ENCODE peak calls at places on chromosomes 12 and 14, in five cellular contexts. F, I, K, X and D are unnamed samples.

GRCh38 chr12:79233341-79233761 is 368.8 kb downstream of the SYT1 start:
- DNase-seq in F (no peak), I (no peak), K (no peak), X (no peak), D (no peak)

GRCh38 chr14:89767861-89768268 is 186.7 kb downstream of the EFCAB11 start:
- DNase-seq in F (peak; percentile 42), I (no peak), K (peak; percentile 15), X (peak; percentile 51), D (peak; percentile 28)

GRCh38 chr12:14756331-14757143 is 46.7 kb downstream of the WBP11 start:
- DNase-seq in F (no peak), I (no peak), K (no peak), X (no peak), D (no peak)

GRCh38 chr12:53115891-53116675 is 12.8 kb downstream of the SOAT2 start:
- DNase-seq in F (no peak), I (no peak), K (no peak), X (no peak), D (no peak)

GRCh38 chr14:32574269-32574668 is 245.2 kb downstream of the AKAP6 start:
- DNase-seq in F (no peak), I (no peak), K (no peak), X (no peak), D (no peak)

GRCh38 chr14:33737446-33737845 is 213.4 kb downstream of the EGLN3 start:
- DNase-seq in F (peak; percentile 76), I (no peak), K (peak; percentile 40), X (peak; percentile 18), D (no peak)

GRCh38 chr14:53723221-53723620 is 233.4 kb downstream of the BMP4 start:
- DNase-seq in F (no peak), I (no peak), K (no peak), X (no peak), D (no peak)

GRCh38 chr14:103949386-103949785 is 7.1 kb upstream of the RD3L start:
- DNase-seq in F (no peak), I (no peak), K (no peak), X (peak; percentile 54), D (no peak)

GRCh38 chr14:77203611-77204456 is 22.2 kb downstream of the TMEM63C start:
- DNase-seq in F (no peak), I (no peak), K (no peak), X (no peak), D (no peak)

GRCh38 chr12:122104844-122105243 is 26.3 kb downstream of the MLXIP start:
- DNase-seq in F (no peak), I (no peak), K (no peak), X (no peak), D (no peak)

GRCh38 chr12:27732281-27732680 is 21.6 kb downstream of the MRPS35 start:
- DNase-seq in F (peak; percentile 20), I (no peak), K (no peak), X (peak; percentile 28), D (no peak)

GRCh38 chr12:85835810-85836715 is at the start of gene RASSF9:
- DNase-seq in F (peak; percentile 72), I (peak; percentile 68), K (no peak), X (peak; percentile 91), D (no peak)

GRCh38 chr12:132140918-132141841 is 2.9 kb downstream of the DDX51 start:
- DNase-seq in F (no peak), I (peak; percentile 52), K (no peak), X (no peak), D (no peak)

GRCh38 chr14:101467181-101467926 is 93.9 kb upstream of the DIO3 start:
- DNase-seq in F (no peak), I (no peak), K (no peak), X (no peak), D (no peak)

GRCh38 chr12:70994217-70994788 is 73.8 kb upstream of the PTPRR start:
- DNase-seq in F (no peak), I (no peak), K (no peak), X (peak; percentile 87), D (no peak)

GRCh38 chr12:12936983-12937491 is 14.9 kb downstream of the GPRC5D start:
- DNase-seq in F (no peak), I (no peak), K (no peak), X (no peak), D (no peak)

GRCh38 chr12:26029741-26030033 is 71.2 kb downstream of the RASSF8 start:
- DNase-seq in F (no peak), I (no peak), K (no peak), X (no peak), D (no peak)

GRCh38 chr12:131213896-131214442 is 260.3 kb downstream of the ADGRD1 start:
- DNase-seq in F (no peak), I (no peak), K (no peak), X (no peak), D (no peak)

GRCh38 chr14:103129301-103130016 is 6.2 kb downstream of the TNFAIP2 start:
- DNase-seq in F (peak; percentile 48), I (no peak), K (no peak), X (no peak), D (no peak)

GRCh38 chr12:88577537-88577936 is 2.7 kb downstream of the KITLG start:
- DNase-seq in F (peak; percentile 70), I (no peak), K (no peak), X (peak; percentile 62), D (no peak)

DNA sequence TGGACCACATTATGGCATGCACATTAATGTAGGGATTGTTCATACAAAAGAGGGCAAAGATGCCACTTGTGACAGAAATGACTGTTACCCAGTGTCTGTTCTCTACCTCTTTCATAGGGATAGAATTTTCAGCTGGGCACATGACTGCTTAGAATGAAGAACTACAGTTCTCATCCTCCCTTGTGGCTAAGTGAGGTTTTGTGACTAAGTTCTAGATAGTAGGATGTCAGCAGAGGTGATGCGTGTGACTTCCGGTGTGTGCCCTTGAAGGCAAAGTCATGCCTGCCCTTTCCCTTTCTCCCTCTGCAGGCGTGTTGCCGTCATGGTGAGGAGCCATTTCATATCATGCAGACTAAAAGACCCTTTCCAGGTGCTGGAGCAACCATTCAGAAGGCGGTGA is 99.3 kb downstream of the CACNA1C start:
- DNase-seq in F (no peak), I (no peak), K (no peak), X (no peak), D (no peak)
- TF ChIP-seq CTCF in F (no peak), I (no peak), K (no peak), X (no peak), D (no peak)

GRCh38 chr12:113195598-113195997 is 10.1 kb downstream of the RITA1 start:
- DNase-seq in F (no peak), I (no peak), K (no peak), X (no peak), D (no peak)

GRCh38 chr12:113198286-113198685 is 12.8 kb downstream of the RITA1 start:
- DNase-seq in F (peak; percentile 36), I (no peak), K (no peak), X (no peak), D (no peak)

GRCh38 chr12:113196582-113196981 is 11.1 kb downstream of the RITA1 start:
- DNase-seq in F (no peak), I (no peak), K (no peak), X (no peak), D (no peak)

GRCh38 chr12:113197518-113198077 is 12.1 kb downstream of the RITA1 start:
- DNase-seq in F (no peak), I (no peak), K (no peak), X (no peak), D (no peak)

GRCh38 chr12:113196996-113197395 is 11.5 kb downstream of the RITA1 start:
- DNase-seq in F (peak; percentile 53), I (no peak), K (peak; percentile 65), X (peak; percentile 88), D (peak; percentile 33)
- TF ChIP-seq CTCF in F (peak; percentile 74), I (peak; percentile 79), K (peak; percentile 75), X (peak; percentile 66), D (no peak)

GRCh38 chr14:63130531-63130930 is 73.7 kb upstream of the RHOJ start:
- DNase-seq in F (no peak), I (no peak), K (no peak), X (no peak), D (no peak)

GRCh38 chr14:63134801-63135200 is 69.4 kb upstream of the RHOJ start:
- DNase-seq in F (no peak), I (no peak), K (no peak), X (peak; percentile 40), D (no peak)
- TF ChIP-seq CTCF in F (peak; percentile 58), I (no peak), K (no peak), X (peak; percentile 17), D (no peak)

DNA sequence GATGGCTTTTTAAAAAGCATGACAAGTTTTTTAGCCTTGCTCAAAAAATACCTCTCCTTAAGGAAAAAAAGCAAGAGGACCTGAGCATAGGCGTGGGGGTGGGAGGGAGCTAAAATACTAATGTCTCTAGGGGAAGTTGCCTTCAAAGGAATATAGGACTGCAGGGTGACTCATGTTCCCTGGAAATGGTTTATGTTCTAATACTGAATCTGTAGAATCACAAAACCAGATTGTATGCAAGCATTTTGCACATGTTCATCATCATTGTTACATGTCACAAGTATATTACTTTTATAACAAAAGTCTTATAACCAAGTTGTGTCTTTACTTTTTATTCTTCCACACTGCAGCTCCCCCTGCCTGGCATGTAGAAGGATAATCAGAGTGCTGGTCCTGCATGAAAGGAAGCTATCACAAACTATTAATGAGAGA is 36.6 kb downstream of the GPR135 start:
- DNase-seq in F (peak; percentile 30), I (no peak), K (no peak), X (no peak), D (no peak)
- TF ChIP-seq CTCF in F (peak; percentile 52), I (peak; percentile 57), K (peak; percentile 36), X (no peak), D (no peak)

DNA sequence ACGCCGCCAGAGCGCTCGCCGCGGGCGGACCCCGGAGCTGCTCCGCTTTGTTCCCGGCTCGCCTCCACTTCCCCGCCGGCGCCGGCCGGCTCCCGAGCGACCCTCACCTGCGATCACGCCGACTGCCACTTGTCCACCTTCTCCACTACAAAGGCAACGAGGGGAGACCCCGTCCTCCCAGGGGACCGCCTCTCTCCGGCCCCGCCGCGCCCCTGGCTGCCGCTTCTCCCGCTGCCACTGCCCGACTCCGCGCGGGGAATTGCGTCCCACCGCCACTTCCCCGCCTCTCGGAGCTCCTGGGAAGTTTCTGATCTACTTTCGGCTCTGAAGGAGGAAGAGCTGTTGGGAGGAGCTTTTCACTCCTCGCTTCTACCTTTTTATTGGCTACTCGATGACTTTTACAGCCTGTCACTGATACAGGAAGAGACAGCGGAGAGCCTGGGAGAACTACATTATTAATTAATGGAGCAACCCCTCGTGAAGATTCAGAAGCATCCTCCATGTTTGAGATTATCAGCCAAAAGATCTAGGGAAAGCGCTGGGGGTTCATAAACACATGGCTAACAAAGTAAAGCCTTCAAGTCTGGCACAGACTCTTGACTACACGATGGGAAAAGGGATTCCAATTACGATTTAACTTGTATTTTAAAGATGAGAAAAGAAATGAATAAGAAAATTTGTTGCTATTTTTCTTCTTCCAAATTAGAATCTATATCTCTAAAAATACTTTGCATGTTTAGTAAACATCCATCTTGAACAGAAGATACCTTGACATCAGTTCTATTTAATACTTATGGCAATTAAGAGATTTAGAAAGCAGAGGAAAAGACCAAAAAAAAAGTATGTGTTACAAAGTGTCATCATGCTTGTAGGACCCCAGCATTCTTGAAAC is at the start of gene BAZ1A:
- DNase-seq in F (peak; percentile 90), I (peak; percentile 81), K (peak; percentile 65), X (peak; percentile 94), D (peak; percentile 63)
- TF ChIP-seq CTCF in F (no peak), I (peak; percentile 45), K (no peak), X (no peak), D (no peak)